ENCODE peak calls at places on chromosomes 11 and 22, in seven cellular contexts. W, B, T, I, Q, L and K are unnamed samples.

GRCh38 chr22:49975543-49976389 is 15.2 kb downstream of the PIM3 start:
- DNase-seq in W (no peak), B (peak), T (no peak), I (peak), Q (peak), L (peak), K (no peak)

GRCh38 chr11:64715756-64716470 is 7.1 kb downstream of the NRXN2 start:
- DNase-seq in W (no peak), B (no peak), T (no peak), I (no peak), Q (no peak), L (no peak), K (no peak)

GRCh38 chr11:17827006-17827405 is 92.4 kb downstream of the KCNC1 start:
- DNase-seq in W (no peak), B (no peak), T (no peak), I (no peak), Q (peak), L (no peak), K (peak)

GRCh38 chr11:71476926-71477636 is 24.1 kb downstream of the NADSYN1 start:
- DNase-seq in W (no peak), B (no peak), T (no peak), I (no peak), Q (no peak), L (no peak), K (no peak)

GRCh38 chr11:131859811-131860210 is 489.4 kb downstream of the NTM start:
- DNase-seq in W (no peak), B (no peak), T (no peak), I (no peak), Q (no peak), L (no peak), K (no peak)

GRCh38 chr11:98155696-98156095 is 865.1 kb upstream of the CNTN5 start:
- DNase-seq in W (no peak), B (no peak), T (no peak), I (no peak), Q (no peak), L (no peak), K (peak)

GRCh38 chr11:44954051-44954906 is 3.6 kb upstream of the TP53I11 start:
- DNase-seq in W (no peak), B (no peak), T (no peak), I (no peak), Q (no peak), L (no peak), K (no peak)

GRCh38 chr11:105734422-105734821 is 124.5 kb downstream of the GRIA4 start:
- DNase-seq in W (no peak), B (no peak), T (no peak), I (no peak), Q (no peak), L (no peak), K (no peak)

GRCh38 chr11:16820324-16821092 is 82.1 kb downstream of the C11orf58 start:
- DNase-seq in W (peak), B (peak), T (peak), I (peak), Q (peak), L (peak), K (peak)

GRCh38 chr22:20204821-20205220 is 54.0 kb upstream of the CCDC188 start:
- DNase-seq in W (no peak), B (no peak), T (no peak), I (no peak), Q (no peak), L (no peak), K (no peak)

GRCh38 chr22:20424937-20425587 is 12.6 kb downstream of the SCARF2 start:
- DNase-seq in W (no peak), B (no peak), T (no peak), I (no peak), Q (peak), L (no peak), K (no peak)

GRCh38 chr22:36081023-36081431 is 52.4 kb upstream of the RBFOX2 start:
- DNase-seq in W (no peak), B (no peak), T (no peak), I (no peak), Q (no peak), L (no peak), K (no peak)

GRCh38 chr11:71145988-71146824 is 106.2 kb downstream of the SHANK2 start:
- DNase-seq in W (no peak), B (no peak), T (no peak), I (no peak), Q (no peak), L (no peak), K (no peak)

GRCh38 chr11:100612766-100613165 is 74.3 kb upstream of the ARHGAP42 start:
- DNase-seq in W (no peak), B (no peak), T (no peak), I (no peak), Q (no peak), L (no peak), K (no peak)

GRCh38 chr11:68189082-68189481 is 24.0 kb downstream of the KMT5B start:
- DNase-seq in W (no peak), B (no peak), T (no peak), I (no peak), Q (no peak), L (no peak), K (no peak)

GRCh38 chr22:28978158-28978557 is 83.5 kb downstream of the C22orf31 start:
- DNase-seq in W (no peak), B (no peak), T (no peak), I (no peak), Q (no peak), L (no peak), K (peak)

GRCh38 chr22:38030311-38031133 is 26.7 kb upstream of the PICK1 start:
- DNase-seq in W (peak), B (no peak), T (no peak), I (no peak), Q (peak), L (no peak), K (no peak)

GRCh38 chr11:127136438-127136837 is 135.9 kb upstream of the KIRREL3 start:
- DNase-seq in W (no peak), B (no peak), T (no peak), I (no peak), Q (peak), L (no peak), K (no peak)

GRCh38 chr22:24400726-24401596 is 26.4 kb upstream of the ADORA2A start:
- DNase-seq in W (no peak), B (peak), T (no peak), I (no peak), Q (no peak), L (no peak), K (no peak)

GRCh38 chr22:50299724-50300619 is 7.5 kb downstream of the PLXNB2 start:
- DNase-seq in W (no peak), B (no peak), T (no peak), I (no peak), Q (peak), L (peak), K (no peak)

GRCh38 chr11:71120346-71120963 is 131.9 kb downstream of the SHANK2 start:
- DNase-seq in W (peak), B (no peak), T (no peak), I (peak), Q (peak), L (peak), K (peak)

GRCh38 chr11:113384551-113384950 is 3.0 kb upstream of the ANKK1 start:
- DNase-seq in W (no peak), B (no peak), T (no peak), I (no peak), Q (no peak), L (peak), K (peak)

DNA sequence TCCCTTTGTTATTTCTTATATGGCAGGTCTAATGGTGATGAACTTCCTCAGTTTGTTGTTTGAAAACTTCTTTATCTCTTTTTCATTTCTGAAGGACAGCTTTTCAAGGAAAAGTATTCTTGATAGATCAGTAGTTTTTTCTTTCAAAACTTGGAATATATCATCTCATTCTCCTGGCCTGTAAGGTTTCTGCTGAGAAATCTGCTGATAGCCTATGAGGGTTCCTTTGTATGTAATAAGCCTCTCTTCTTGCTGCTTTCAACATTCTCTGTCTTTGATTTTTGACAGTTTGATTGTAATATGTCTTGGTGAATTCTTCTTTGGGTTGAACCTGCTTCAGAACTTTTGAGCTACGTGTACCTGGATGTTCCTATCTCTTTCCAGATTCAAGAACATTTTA is 46.0 kb downstream of the PIWIL4 start:
- DNase-seq in W (no peak), B (no peak), T (no peak), I (no peak), Q (no peak), L (no peak), K (no peak)
- TF ChIP-seq CTCF in W (no peak), B (no peak), T (no peak), I (no peak), Q (no peak), L (no peak), K (no peak)

DNA sequence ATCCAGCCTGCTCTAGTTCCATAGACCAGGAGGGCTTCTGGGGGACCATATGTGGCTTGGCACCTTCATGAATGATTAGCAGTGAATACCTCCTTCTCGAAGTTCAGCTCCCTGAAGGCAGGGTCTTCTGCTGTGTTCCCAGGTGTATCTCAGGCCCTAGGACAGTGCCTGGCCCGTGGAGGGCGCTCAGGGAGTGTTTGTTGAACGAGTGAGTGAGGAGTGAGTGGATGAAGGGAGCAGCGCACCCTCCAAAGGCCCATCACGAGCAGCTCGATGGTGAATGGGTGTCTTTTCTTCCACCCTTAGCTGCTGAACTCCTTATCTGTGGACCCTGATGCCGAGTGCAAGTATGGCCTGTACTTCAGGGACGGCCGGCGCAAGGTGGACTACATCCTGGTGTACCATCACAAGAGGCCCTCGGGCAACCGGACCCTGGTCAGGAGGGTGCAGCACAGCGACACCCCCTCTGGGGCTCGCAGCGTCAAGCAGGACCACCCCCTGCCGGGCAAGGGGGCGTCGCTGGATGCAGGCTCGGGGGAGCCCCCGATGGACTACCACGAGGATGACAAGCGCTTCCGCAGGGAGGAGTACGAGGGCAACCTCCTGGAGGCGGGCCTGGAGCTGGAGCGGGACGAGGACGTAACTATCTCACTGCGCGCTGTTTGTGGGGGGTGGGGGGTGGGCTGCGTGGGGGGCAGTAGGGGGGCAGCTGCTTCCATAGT is 9.5 kb downstream of the ANO1 start:
- DNase-seq in W (no peak), B (no peak), T (no peak), I (no peak), Q (peak), L (no peak), K (no peak)
- TF ChIP-seq CTCF in W (no peak), B (no peak), T (no peak), I (no peak), Q (peak), L (no peak), K (no peak)

GRCh38 chr11:95231126-95231880 is at the start of gene SESN3:
- DNase-seq in W (peak), B (peak), T (peak), I (peak), Q (peak), L (peak), K (peak)
- TF ChIP-seq CTCF in W (peak), B (no peak), T (no peak), I (no peak), Q (no peak), L (no peak), K (no peak)

DNA sequence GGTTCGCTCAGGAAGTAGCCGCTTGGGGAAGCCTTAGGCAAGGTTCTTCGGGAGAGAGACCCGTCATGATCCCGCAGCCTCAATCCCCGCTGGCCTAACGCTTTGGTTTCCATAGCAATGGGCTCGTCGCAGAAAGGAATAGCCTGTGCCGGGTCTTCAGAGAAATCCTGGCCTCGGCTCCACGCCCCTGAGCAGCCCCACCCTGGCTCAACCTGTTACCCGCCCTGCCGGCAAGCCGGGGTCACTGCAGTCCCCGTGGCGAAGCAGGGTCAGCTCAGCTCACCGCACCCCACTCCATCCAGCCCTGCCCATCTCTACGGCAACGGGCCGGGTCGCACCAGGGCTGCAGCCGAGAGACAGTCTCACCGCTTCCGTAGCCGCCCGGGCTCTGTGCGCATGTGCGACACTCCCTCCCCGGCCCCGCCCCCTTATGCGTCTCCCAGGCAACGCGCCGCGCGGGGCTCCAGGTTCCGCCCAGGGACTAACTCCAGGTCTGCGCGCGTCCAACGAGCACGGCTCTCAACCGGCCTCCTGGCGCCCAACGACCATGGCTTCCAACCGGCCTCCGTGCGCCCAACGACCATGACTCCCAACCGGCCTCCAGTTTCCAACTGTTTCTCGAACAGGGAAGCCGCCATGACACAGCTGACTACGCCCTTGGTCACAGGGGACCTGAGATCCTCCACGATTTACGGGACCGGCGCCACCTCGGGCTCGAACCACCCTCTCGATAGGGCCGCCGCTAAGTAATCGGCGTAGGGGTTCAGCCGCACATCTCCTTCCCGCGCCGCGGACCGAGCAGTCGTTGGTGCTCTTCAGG is at the start of gene DUSP18:
- DNase-seq in W (peak), B (peak), T (peak), I (peak), Q (peak), L (peak), K (peak)
- TF ChIP-seq CTCF in W (peak), B (peak), T (no peak), I (peak), Q (peak), L (peak), K (peak)

GRCh38 chr11:22728600-22729394 is 62.4 kb downstream of the GAS2 start:
- DNase-seq in W (no peak), B (no peak), T (no peak), I (no peak), Q (no peak), L (no peak), K (no peak)

GRCh38 chr11:22732588-22732987 is 66.2 kb downstream of the GAS2 start:
- DNase-seq in W (no peak), B (no peak), T (no peak), I (no peak), Q (no peak), L (no peak), K (no peak)

GRCh38 chr11:22733849-22734248 is 67.4 kb downstream of the GAS2 start:
- DNase-seq in W (no peak), B (no peak), T (no peak), I (no peak), Q (no peak), L (no peak), K (no peak)

GRCh38 chr11:22733433-22733832 is 67.0 kb downstream of the GAS2 start:
- DNase-seq in W (no peak), B (no peak), T (no peak), I (no peak), Q (no peak), L (no peak), K (no peak)

DNA sequence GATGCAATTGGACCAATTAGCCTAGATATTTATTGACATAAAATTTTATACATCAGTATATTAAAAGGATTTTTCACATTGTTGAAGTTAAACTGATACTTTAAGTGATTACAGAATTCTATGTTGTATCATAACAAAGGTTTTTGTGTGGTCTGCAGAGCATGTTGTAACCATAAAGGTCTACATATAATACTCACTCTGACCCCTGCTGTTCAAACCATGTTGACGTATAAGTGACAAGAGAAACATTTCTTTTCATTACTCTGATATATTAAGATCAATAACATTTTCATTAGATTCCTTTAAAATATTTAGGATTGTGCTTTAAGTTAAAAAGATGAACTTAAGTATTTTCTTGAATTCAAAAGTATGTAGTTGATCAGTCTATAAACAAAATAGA is 63.9 kb downstream of the GAS2 start:
- DNase-seq in W (no peak), B (peak), T (no peak), I (no peak), Q (no peak), L (no peak), K (peak)
- TF ChIP-seq CTCF in W (peak), B (peak), T (peak), I (no peak), Q (no peak), L (peak), K (peak)

DNA sequence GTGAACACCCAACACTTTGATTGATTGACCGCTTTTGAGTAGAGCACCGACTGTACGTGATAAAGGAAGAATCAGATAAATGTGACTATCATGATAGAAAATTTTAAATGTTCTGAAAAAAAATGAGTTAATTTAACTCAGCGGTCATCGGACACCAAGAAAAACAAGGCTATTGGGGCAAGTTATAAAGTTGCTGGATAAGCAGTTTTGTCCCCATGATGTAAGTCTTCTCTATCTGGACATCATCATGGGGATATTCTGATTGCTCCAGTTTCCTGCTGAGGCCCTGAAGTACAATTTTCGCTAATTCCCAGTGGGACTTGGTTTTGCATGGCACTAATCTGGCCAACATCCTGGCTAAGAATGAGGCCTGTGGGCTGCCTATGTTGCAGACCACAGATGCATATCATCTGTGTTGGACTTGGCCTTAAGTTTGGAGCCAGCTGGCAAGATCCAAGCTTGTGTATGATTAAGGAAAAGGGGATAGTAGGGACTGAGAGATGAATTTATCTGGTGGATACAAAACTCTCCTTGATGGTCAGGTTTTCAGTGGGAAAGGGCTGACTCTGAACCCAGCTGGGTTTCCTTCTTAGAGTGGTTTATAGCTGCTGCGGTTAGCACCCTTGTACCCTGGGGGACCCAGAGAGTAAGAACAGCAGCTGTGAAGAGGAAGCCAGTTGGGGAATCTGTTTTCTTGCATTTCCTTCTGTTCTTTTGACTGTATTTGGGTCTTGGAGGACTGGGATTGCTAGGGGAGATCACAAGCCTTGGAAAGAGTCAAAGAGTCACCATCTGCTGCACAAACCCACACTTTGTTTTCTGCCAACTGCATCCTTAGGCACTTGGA is 118.3 kb downstream of the SEZ6L start:
- DNase-seq in W (no peak), B (no peak), T (no peak), I (no peak), Q (no peak), L (no peak), K (no peak)
- TF ChIP-seq CTCF in W (no peak), B (no peak), T (no peak), I (no peak), Q (no peak), L (no peak), K (no peak)